ENCODE peak calls at places on chromosome 18, in four cellular contexts. One of them, this sample, is unnamed.
A peak's percentile ranks its signal among the peaks of the same experiment; 100 is the strongest.

GRCh38 chr18:12904012-12904516 is 20.0 kb upstream of the PTPN2 start:
- DNase-seq in H54: no peak
- DNase-seq in ACHN: no peak
- DNase-seq in left cardiac atrium: peak; percentile 48
- DNase-seq in this sample: peak; percentile 31

GRCh38 chr18:13284330-13285027 is 65.9 kb downstream of the LDLRAD4 start:
- DNase-seq in H54: no peak
- DNase-seq in ACHN: no peak
- DNase-seq in left cardiac atrium: no peak
- DNase-seq in this sample: no peak

GRCh38 chr18:56168049-56168781 is 470.2 kb downstream of the TXNL1 start:
- DNase-seq in H54: no peak
- DNase-seq in ACHN: no peak
- DNase-seq in left cardiac atrium: peak; percentile 43
- DNase-seq in this sample: no peak

GRCh38 chr18:23136326-23137092 is 1.2 kb downstream of the CABLES1 start:
- DNase-seq in H54: no peak
- DNase-seq in ACHN: peak; percentile 22
- DNase-seq in left cardiac atrium: peak; percentile 48
- DNase-seq in this sample: no peak

GRCh38 chr18:75977069-75977468 is 518.0 kb downstream of the ZNF516 start:
- DNase-seq in H54: no peak
- DNase-seq in ACHN: no peak
- DNase-seq in left cardiac atrium: no peak
- DNase-seq in this sample: no peak

GRCh38 chr18:46152808-46153617 is 48.8 kb downstream of the HAUS1 start:
- DNase-seq in H54: no peak
- DNase-seq in ACHN: no peak
- DNase-seq in left cardiac atrium: no peak
- DNase-seq in this sample: no peak

GRCh38 chr18:55549474-55550104 is 38.4 kb downstream of the TCF4 start:
- DNase-seq in H54: no peak
- DNase-seq in ACHN: no peak
- DNase-seq in left cardiac atrium: no peak
- DNase-seq in this sample: no peak

GRCh38 chr18:23504720-23505119 is 1.4 kb downstream of the RMC1 start:
- DNase-seq in H54: no peak
- DNase-seq in ACHN: peak; percentile 55
- DNase-seq in left cardiac atrium: no peak
- DNase-seq in this sample: no peak